ENCODE peak calls at places on chromosomes 3 and 15, in eight cellular contexts. Z is RKO, E is left colon, Q is choroid plexus epithelial cell, P is HTR-8/SVneo, B is lower lobe of right lung, X is dermis blood vessel endothelial cell, S is NCI-H1092 treated with DMSO at 0.1 percent for 48 hours. U is an unnamed sample.

GRCh38 chr3:126355777-126356372 is 1.3 kb downstream of the KLF15 start:
- DNase-seq in Z (peak), E (peak), Q (peak), P (peak), B (peak), X (peak), S (peak), U (peak)

GRCh38 chr3:138686771-138687221 is 78.2 kb downstream of the FAIM start:
- DNase-seq in Z (no peak), E (no peak), Q (peak), P (peak), B (no peak), X (no peak), S (no peak), U (no peak)

GRCh38 chr3:14424711-14425573 is 22.5 kb downstream of the SLC6A6 start:
- DNase-seq in Z (no peak), E (no peak), Q (no peak), P (no peak), B (peak), X (peak), S (no peak), U (no peak)

GRCh38 chr15:63971427-63971805 is 74.9 kb downstream of the DAPK2 start:
- DNase-seq in Z (no peak), E (peak), Q (no peak), P (no peak), B (no peak), X (no peak), S (no peak), U (peak)

GRCh38 chr15:29268706-29269484 is 727 bp downstream of the NSMCE3 start:
- DNase-seq in Z (peak), E (peak), Q (peak), P (peak), B (peak), X (peak), S (peak), U (peak)

GRCh38 chr3:119555309-119555735 is 4.1 kb downstream of the CD80 start:
- DNase-seq in Z (no peak), E (no peak), Q (no peak), P (no peak), B (peak), X (peak), S (no peak), U (no peak)

GRCh38 chr3:133464573-133464972 is 64.7 kb downstream of the BFSP2 start:
- DNase-seq in Z (peak), E (no peak), Q (peak), P (no peak), B (no peak), X (peak), S (no peak), U (no peak)

GRCh38 chr15:68298882-68299381 is 21.4 kb downstream of the FEM1B start:
- DNase-seq in Z (no peak), E (no peak), Q (peak), P (no peak), B (no peak), X (no peak), S (no peak), U (no peak)

GRCh38 chr3:160949460-160949859 is 155.7 kb downstream of the B3GALNT1 start:
- DNase-seq in Z (no peak), E (no peak), Q (no peak), P (no peak), B (no peak), X (no peak), S (no peak), U (no peak)

GRCh38 chr3:169071003-169071402 is 592.5 kb downstream of the MECOM start:
- DNase-seq in Z (no peak), E (no peak), Q (peak), P (no peak), B (no peak), X (no peak), S (no peak), U (no peak)

GRCh38 chr3:9066775-9067174 is 103.5 kb upstream of the RAD18 start:
- DNase-seq in Z (no peak), E (no peak), Q (no peak), P (no peak), B (no peak), X (no peak), S (no peak), U (no peak)

GRCh38 chr15:79332824-79333510 is 22.1 kb downstream of the TMED3 start:
- DNase-seq in Z (no peak), E (no peak), Q (no peak), P (no peak), B (no peak), X (no peak), S (no peak), U (no peak)

U was measured in H9.